ENCODE peak calls at places on chromosomes 13 and 19, in ten cellular contexts. O is thoracic aorta, E is Peyer's patch, F is adrenal gland, I is IMR-90, H is heart right ventricle, T is PC-3, S is transverse colon, Y is PC-9, P is astrocyte. M is an unnamed sample. For H3K9me3, the result is how much of the 10 kb centered on the place peaks cover.

GRCh38 chr19:1862068-1862423 is 1.3 kb downstream of the KLF16 start:
- DNase-seq in O (no peak), E (no peak), F (no peak), I (no peak), H (no peak), T (no peak), S (no peak), Y (no peak), P (no peak), M (no peak)

GRCh38 chr19:41928221-41928683 is at the start of gene ERFL:
- DNase-seq in O (no peak), E (no peak), F (no peak), I (no peak), H (no peak), T (no peak), S (no peak), Y (no peak), P (no peak), M (no peak)

GRCh38 chr13:27086599-27087265 is 84.9 kb downstream of the USP12 start:
- DNase-seq in O (no peak), E (no peak), F (no peak), I (peak), H (no peak), T (no peak), S (no peak), Y (no peak), P (no peak), M (no peak)

GRCh38 chr13:29465741-29466293 is 129.7 kb downstream of the SLC7A1 start:
- DNase-seq in O (no peak), E (no peak), F (no peak), I (peak), H (peak), T (peak), S (no peak), Y (no peak), P (peak), M (no peak)

GRCh38 chr13:104571161-104571889 is 1505.1 kb upstream of the SLC10A2 start:
- DNase-seq in O (peak), E (no peak), F (peak), I (peak), H (peak), T (peak), S (peak), Y (peak), P (peak), M (no peak)

GRCh38 chr13:54852831-54853230 is 1824.2 kb downstream of the OLFM4 start:
- DNase-seq in O (no peak), E (no peak), F (no peak), I (no peak), H (no peak), T (no peak), S (no peak), Y (no peak), P (no peak), M (no peak)

GRCh38 chr19:6616011-6616410 is 25.1 kb upstream of the CD70 start:
- DNase-seq in O (no peak), E (no peak), F (no peak), I (no peak), H (no peak), T (peak), S (no peak), Y (no peak), P (peak), M (no peak)

GRCh38 chr19:47658431-47659383 is 49.8 kb downstream of the BICRA start:
- DNase-seq in O (no peak), E (no peak), F (no peak), I (no peak), H (no peak), T (no peak), S (peak), Y (no peak), P (peak), M (no peak)

GRCh38 chr13:38980628-38981078 is 10.0 kb downstream of the STOML3 start:
- DNase-seq in O (no peak), E (no peak), F (no peak), I (no peak), H (no peak), T (no peak), S (no peak), Y (no peak), P (no peak), M (no peak)

GRCh38 chr19:13012690-13013608 is 17.7 kb downstream of the NFIX start:
- DNase-seq in O (no peak), E (no peak), F (peak), I (peak), H (no peak), T (peak), S (peak), Y (no peak), P (peak), M (no peak)

GRCh38 chr13:31073859-31074718 is 87.6 kb downstream of the HSPH1 start:
- DNase-seq in O (no peak), E (no peak), F (no peak), I (peak), H (no peak), T (no peak), S (no peak), Y (peak), P (peak), M (no peak)

GRCh38 chr13:95535243-95535642 is 17.3 kb upstream of the CLDN10 start:
- DNase-seq in O (no peak), E (no peak), F (no peak), I (peak), H (no peak), T (peak), S (no peak), Y (peak), P (peak), M (no peak)

GRCh38 chr13:77579971-77580370 is 44.5 kb downstream of the SCEL start:
- DNase-seq in O (no peak), E (no peak), F (no peak), I (no peak), H (no peak), T (no peak), S (no peak), Y (no peak), P (no peak), M (no peak)

GRCh38 chr13:87677334-87678234 is 6.4 kb downstream of the SLITRK5 start:
- DNase-seq in O (no peak), E (no peak), F (no peak), I (no peak), H (no peak), T (peak), S (peak), Y (no peak), P (no peak), M (no peak)

GRCh38 chr13:74158028-74158427 is 23.8 kb upstream of the KLF12 start:
- DNase-seq in O (no peak), E (no peak), F (no peak), I (peak), H (no peak), T (no peak), S (no peak), Y (no peak), P (no peak), M (no peak)

GRCh38 chr13:113041293-113041690 is 64.3 kb upstream of the F7 start:
- DNase-seq in O (no peak), E (no peak), F (no peak), I (no peak), H (no peak), T (no peak), S (no peak), Y (no peak), P (no peak), M (no peak)

GRCh38 chr13:99218126-99218525 is 17.5 kb downstream of the UBAC2 start:
- DNase-seq in O (no peak), E (no peak), F (no peak), I (no peak), H (no peak), T (no peak), S (no peak), Y (peak), P (no peak), M (no peak)

GRCh38 chr19:30479231-30479630 is 107.0 kb downstream of the ZNF536 start:
- DNase-seq in O (no peak), E (no peak), F (peak), I (no peak), H (no peak), T (no peak), S (peak), Y (no peak), P (no peak), M (no peak)

GRCh38 chr13:96551540-96551939 is 442.7 kb downstream of the OXGR1 start:
- DNase-seq in O (no peak), E (no peak), F (no peak), I (no peak), H (no peak), T (peak), S (no peak), Y (no peak), P (no peak), M (no peak)

GRCh38 chr19:1063909-1064660 is 2.9 kb upstream of the ARHGAP45 start:
- DNase-seq in O (no peak), E (no peak), F (no peak), I (no peak), H (no peak), T (peak), S (peak), Y (no peak), P (no peak), M (no peak)

GRCh38 chr13:44697058-44697457 is 120.9 kb upstream of the TSC22D1 start:
- DNase-seq in O (no peak), E (no peak), F (no peak), I (no peak), H (no peak), T (no peak), S (no peak), Y (no peak), P (no peak), M (no peak)

GRCh38 chr13:20354722-20355121 is 122.6 kb upstream of the GJB6 start:
- DNase-seq in O (no peak), E (no peak), F (no peak), I (no peak), H (no peak), T (no peak), S (no peak), Y (no peak), P (no peak), M (no peak)

GRCh38 chr13:27997904-27998522 is 9.5 kb upstream of the URAD start:
- DNase-seq in O (no peak), E (peak), F (peak), I (peak), H (peak), T (peak), S (peak), Y (no peak), P (no peak), M (no peak)

GRCh38 chr13:35714096-35714495 is 237.6 kb upstream of the MAB21L1 start:
- DNase-seq in O (no peak), E (no peak), F (no peak), I (no peak), H (no peak), T (no peak), S (no peak), Y (peak), P (no peak), M (no peak)

GRCh38 chr19:47280183-47280797 is 5.6 kb downstream of the INAFM1 start:
- DNase-seq in O (no peak), E (peak), F (peak), I (no peak), H (no peak), T (peak), S (peak), Y (no peak), P (no peak), M (peak)

GRCh38 chr19:55173186-55173716 is 6.8 kb upstream of the DNAAF3 start:
- DNase-seq in O (no peak), E (no peak), F (no peak), I (no peak), H (no peak), T (no peak), S (no peak), Y (no peak), P (no peak), M (no peak)

GRCh38 chr13:29441301-29441700 is 154.2 kb downstream of the SLC7A1 start:
- DNase-seq in O (no peak), E (no peak), F (no peak), I (no peak), H (no peak), T (no peak), S (no peak), Y (no peak), P (no peak), M (no peak)

GRCh38 chr19:13610042-13610691 is 103.9 kb upstream of the CACNA1A start:
- DNase-seq in O (no peak), E (no peak), F (no peak), I (no peak), H (no peak), T (peak), S (peak), Y (no peak), P (no peak), M (no peak)

GRCh38 chr19:38079926-38080380 is 144.1 kb downstream of the DPF1 start:
- DNase-seq in O (no peak), E (no peak), F (no peak), I (peak), H (no peak), T (peak), S (no peak), Y (peak), P (peak), M (no peak)

GRCh38 chr19:46134527-46134926 is 10.0 kb upstream of the IGFL3 start:
- DNase-seq in O (no peak), E (no peak), F (no peak), I (peak), H (no peak), T (no peak), S (no peak), Y (no peak), P (peak), M (no peak)

GRCh38 chr19:409515-410242 is 732 bp upstream of the C2CD4C start:
- DNase-seq in O (no peak), E (no peak), F (no peak), I (no peak), H (no peak), T (no peak), S (no peak), Y (no peak), P (no peak), M (no peak)

GRCh38 chr13:110447058-110447511 is 114.4 kb downstream of the RAB20 start:
- DNase-seq in O (no peak), E (no peak), F (no peak), I (peak), H (no peak), T (no peak), S (no peak), Y (no peak), P (peak), M (no peak)

GRCh38 chr19:29724102-29724641 is 9.1 kb upstream of the C19orf12 start:
- DNase-seq in O (no peak), E (no peak), F (no peak), I (peak), H (no peak), T (no peak), S (no peak), Y (no peak), P (peak), M (no peak)

GRCh38 chr19:44142014-44142523 is 715 bp downstream of the ZNF234 start:
- DNase-seq in O (no peak), E (no peak), F (peak), I (peak), H (peak), T (peak), S (no peak), Y (no peak), P (peak), M (no peak)

GRCh38 chr13:86960876-86961275 is 710.3 kb upstream of the SLITRK5 start:
- DNase-seq in O (no peak), E (no peak), F (no peak), I (peak), H (no peak), T (peak), S (no peak), Y (no peak), P (peak), M (no peak)

GRCh38 chr13:99192480-99192879 is 8.2 kb upstream of the UBAC2 start:
- DNase-seq in O (no peak), E (no peak), F (no peak), I (no peak), H (no peak), T (no peak), S (no peak), Y (no peak), P (no peak), M (no peak)

GRCh38 chr13:35599385-35599784 is 122.9 kb upstream of the MAB21L1 start:
- DNase-seq in O (no peak), E (no peak), F (no peak), I (no peak), H (no peak), T (no peak), S (no peak), Y (no peak), P (no peak), M (no peak)

GRCh38 chr19:45952691-45953505 is 20.8 kb downstream of the NOVA2 start:
- DNase-seq in O (no peak), E (no peak), F (peak), I (peak), H (peak), T (peak), S (peak), Y (no peak), P (peak), M (peak)

DNA sequence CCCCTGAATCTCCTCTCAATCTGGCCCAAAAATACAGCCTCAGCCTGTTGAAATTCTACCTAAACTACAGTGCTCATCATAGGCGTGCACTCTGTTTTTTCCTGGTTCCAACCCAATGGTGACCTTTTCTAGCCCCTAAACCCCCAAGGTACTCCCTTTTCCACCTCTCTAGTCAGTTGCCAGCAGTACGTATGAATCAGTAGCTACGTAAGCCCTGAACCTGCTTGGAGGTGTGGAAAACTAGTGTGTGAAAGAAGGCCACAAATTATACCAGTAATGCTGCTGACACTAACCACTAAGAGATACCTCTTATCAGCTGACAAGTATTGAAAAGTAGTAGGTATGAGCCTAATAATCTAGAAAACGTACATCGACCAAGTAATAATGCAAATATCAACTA is 60.9 kb downstream of the FOXO1 start:
- DNase-seq in O (no peak), E (no peak), F (no peak), I (no peak), H (no peak), T (no peak), S (no peak), Y (no peak), P (no peak), M (no peak)
- H3K27ac ChIP-seq in O (no peak), E (no peak), F (no peak), I (no peak), H (no peak), T (no peak), S (no peak), Y (no peak), P (no peak), M (no peak)

GRCh38 chr19:16375936-16376185 is 51.2 kb downstream of the KLF2 start:
- DNase-seq in O (no peak), E (no peak), F (no peak), I (no peak), H (no peak), T (no peak), S (no peak), Y (no peak), P (no peak), M (no peak)

GRCh38 chr19:16375157-16375935 is 50.7 kb downstream of the KLF2 start:
- DNase-seq in O (no peak), E (no peak), F (no peak), I (no peak), H (no peak), T (no peak), S (no peak), Y (no peak), P (no peak), M (no peak)

GRCh38 chr19:16377521-16377920 is 52.9 kb downstream of the KLF2 start:
- DNase-seq in O (no peak), E (no peak), F (no peak), I (no peak), H (no peak), T (no peak), S (no peak), Y (no peak), P (no peak), M (no peak)

GRCh38 chr19:16376241-16376640 is 51.6 kb downstream of the KLF2 start:
- DNase-seq in O (no peak), E (no peak), F (no peak), I (no peak), H (no peak), T (no peak), S (no peak), Y (no peak), P (no peak), M (no peak)

GRCh38 chr19:16376649-16377048 is 52.0 kb downstream of the KLF2 start:
- DNase-seq in O (no peak), E (no peak), F (no peak), I (no peak), H (no peak), T (peak), S (no peak), Y (no peak), P (no peak), M (no peak)
- TF ChIP-seq CTCF in O (no peak), E (no peak), F (no peak), I (peak), H (no peak), T (peak), S (no peak), Y (peak), P (no peak), M (peak)

DNA sequence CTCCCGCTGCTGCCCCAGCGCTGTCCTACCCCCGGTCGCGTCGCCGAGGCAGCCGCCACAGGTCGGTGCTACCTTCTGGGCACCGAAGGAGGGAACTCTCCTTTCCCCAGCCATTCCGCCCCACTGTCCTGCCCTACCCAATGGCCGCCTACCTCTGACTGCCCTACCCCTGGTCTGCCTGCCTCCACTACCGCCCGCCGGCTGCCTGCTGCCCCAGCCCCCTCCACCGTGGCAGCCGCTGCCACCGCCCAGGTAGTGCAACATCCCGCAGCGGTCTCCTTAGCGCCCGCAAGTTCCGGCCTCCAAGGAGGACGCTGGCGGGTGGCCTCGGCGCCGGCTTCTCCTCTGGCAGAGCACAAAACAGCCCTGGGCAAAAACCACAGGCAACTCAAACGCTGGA is 1303.1 kb downstream of the UQCRFS1 start:
- DNase-seq in O (no peak), E (no peak), F (no peak), I (no peak), H (no peak), T (no peak), S (no peak), Y (no peak), P (no peak), M (no peak)
- H3K9me3 ChIP-seq in O (under half), E (under half), F (under half), I (under half), H (under half), T (under half), S (under half), Y (under half), P (under half), M (under half)

DNA sequence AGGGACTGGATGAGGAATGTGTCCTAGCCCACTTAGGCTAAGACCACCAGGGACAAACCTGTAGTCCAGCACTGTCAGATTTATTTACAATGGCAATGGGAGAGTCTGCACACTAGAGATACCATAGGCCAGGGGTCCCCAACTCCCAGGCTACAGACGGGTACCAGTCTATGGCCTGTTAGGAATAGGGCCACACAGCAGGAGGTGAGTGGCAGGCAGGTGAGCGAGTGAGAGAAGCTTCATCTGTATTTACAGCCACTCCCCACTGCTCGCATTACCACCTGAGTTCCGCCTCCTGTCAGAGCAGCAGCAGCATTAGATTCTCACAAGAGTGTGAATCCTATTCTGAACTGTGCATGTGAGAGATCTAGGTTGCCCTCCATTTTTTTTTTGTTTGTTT is 2.4 kb downstream of the THAP8 start:
- DNase-seq in O (no peak), E (no peak), F (no peak), I (no peak), H (no peak), T (no peak), S (no peak), Y (no peak), P (no peak), M (no peak)
- H3K27ac ChIP-seq in O (no peak), E (no peak), F (no peak), I (no peak), H (no peak), T (no peak), S (no peak), Y (no peak), P (no peak), M (no peak)